ENCODE peak calls at places on chromosomes 16 and 17, in four cellular contexts. One of them, this sample, is unnamed.

GRCh38 chr17:14299261-14300093 is 1.4 kb upstream of the HS3ST3B1 start:
- DNase-seq in GM12891: no peak
- DNase-seq in GM12878: no peak
- DNase-seq in K562: peak
- DNase-seq in this sample: no peak

GRCh38 chr17:56595831-56596740 is 2.6 kb downstream of the NOG start:
- DNase-seq in GM12891: no peak
- DNase-seq in GM12878: no peak
- DNase-seq in K562: no peak
- DNase-seq in this sample: no peak

GRCh38 chr17:7382901-7383300 is 2.0 kb downstream of the TNK1 start:
- DNase-seq in GM12891: no peak
- DNase-seq in GM12878: no peak
- DNase-seq in K562: no peak
- DNase-seq in this sample: no peak

GRCh38 chr16:85286970-85287814 is 174.9 kb upstream of the CIBAR2 start:
- DNase-seq in GM12891: no peak
- DNase-seq in GM12878: no peak
- DNase-seq in K562: peak
- DNase-seq in this sample: no peak

GRCh38 chr17:4610162-4610561 is 25.8 kb downstream of the SMTNL2 start:
- DNase-seq in GM12891: no peak
- DNase-seq in GM12878: no peak
- DNase-seq in K562: no peak
- DNase-seq in this sample: no peak

GRCh38 chr16:81908466-81909230 is 102.6 kb downstream of the SDR42E1 start:
- DNase-seq in GM12891: no peak
- DNase-seq in GM12878: no peak
- DNase-seq in K562: no peak
- DNase-seq in this sample: no peak

GRCh38 chr17:6641374-6641818 is 536 bp downstream of the TXNDC17 start:
- DNase-seq in GM12891: no peak
- DNase-seq in GM12878: no peak
- DNase-seq in K562: no peak
- DNase-seq in this sample: no peak

GRCh38 chr17:7956208-7956965 is 24.4 kb downstream of the CNTROB start:
- DNase-seq in GM12891: no peak
- DNase-seq in GM12878: no peak
- DNase-seq in K562: no peak
- DNase-seq in this sample: no peak

GRCh38 chr17:6059406-6059805 is 10.8 kb upstream of the WSCD1 start:
- DNase-seq in GM12891: no peak
- DNase-seq in GM12878: no peak
- DNase-seq in K562: no peak
- DNase-seq in this sample: no peak

GRCh38 chr17:40793800-40794199 is 6.0 kb downstream of the KRT28 start:
- DNase-seq in GM12891: no peak
- DNase-seq in GM12878: no peak
- DNase-seq in K562: no peak
- DNase-seq in this sample: no peak

GRCh38 chr16:81335669-81336068 is 20.9 kb downstream of the GAN start:
- DNase-seq in GM12891: no peak
- DNase-seq in GM12878: no peak
- DNase-seq in K562: no peak
- DNase-seq in this sample: no peak

GRCh38 chr17:17561408-17562144 is 29.9 kb downstream of the PEMT start:
- DNase-seq in GM12891: no peak
- DNase-seq in GM12878: no peak
- DNase-seq in K562: no peak
- DNase-seq in this sample: no peak

GRCh38 chr16:79895917-79896203 is 295.3 kb upstream of the MAF start:
- DNase-seq in GM12891: no peak
- DNase-seq in GM12878: no peak
- DNase-seq in K562: no peak
- DNase-seq in this sample: no peak

GRCh38 chr17:46991618-46992017 is 12.6 kb upstream of the RPRML start:
- DNase-seq in GM12891: no peak
- DNase-seq in GM12878: no peak
- DNase-seq in K562: no peak
- DNase-seq in this sample: no peak

GRCh38 chr17:56826611-56827414 is 6.9 kb downstream of the C17orf67 start:
- DNase-seq in GM12891: no peak
- DNase-seq in GM12878: no peak
- DNase-seq in K562: no peak
- DNase-seq in this sample: no peak

GRCh38 chr16:8708546-8708945 is 34.1 kb downstream of the ABAT start:
- DNase-seq in GM12891: no peak
- DNase-seq in GM12878: no peak
- DNase-seq in K562: no peak
- DNase-seq in this sample: no peak

GRCh38 chr16:48232459-48233040 is 11.6 kb upstream of the LONP2 start:
- DNase-seq in GM12891: no peak
- DNase-seq in GM12878: no peak
- DNase-seq in K562: no peak
- DNase-seq in this sample: no peak

GRCh38 chr16:50037791-50038190 is 12.8 kb downstream of the CNEP1R1 start:
- DNase-seq in GM12891: no peak
- DNase-seq in GM12878: no peak
- DNase-seq in K562: no peak
- DNase-seq in this sample: no peak

GRCh38 chr17:1490643-1491405 is 1.7 kb downstream of the MYO1C start:
- DNase-seq in GM12891: peak
- DNase-seq in GM12878: no peak
- DNase-seq in K562: peak
- DNase-seq in this sample: peak

GRCh38 chr16:9268446-9268845 is 177.0 kb downstream of the HAPSTR1 start:
- DNase-seq in GM12891: no peak
- DNase-seq in GM12878: no peak
- DNase-seq in K562: no peak
- DNase-seq in this sample: no peak

GRCh38 chr16:53091508-53092211 is 36.9 kb downstream of the CHD9 start:
- DNase-seq in GM12891: no peak
- DNase-seq in GM12878: peak
- DNase-seq in K562: no peak
- DNase-seq in this sample: no peak

GRCh38 chr16:31052131-31052530 is 18.8 kb downstream of the STX4 start:
- DNase-seq in GM12891: no peak
- DNase-seq in GM12878: no peak
- DNase-seq in K562: peak
- DNase-seq in this sample: no peak

GRCh38 chr16:81095653-81095952 is 592 bp downstream of the GCSH start:
- DNase-seq in GM12891: no peak
- DNase-seq in GM12878: no peak
- DNase-seq in K562: no peak
- DNase-seq in this sample: no peak

GRCh38 chr17:62750502-62751349 is 57.4 kb downstream of the MARCHF10 start:
- DNase-seq in GM12891: no peak
- DNase-seq in GM12878: no peak
- DNase-seq in K562: no peak
- DNase-seq in this sample: no peak

GRCh38 chr16:57357330-57358151 is 1.0 kb upstream of the CCL22 start:
- DNase-seq in GM12891: no peak
- DNase-seq in GM12878: peak
- DNase-seq in K562: no peak
- DNase-seq in this sample: no peak

GRCh38 chr17:17553217-17554195 is 38.0 kb downstream of the PEMT start:
- DNase-seq in GM12891: no peak
- DNase-seq in GM12878: no peak
- DNase-seq in K562: no peak
- DNase-seq in this sample: no peak

GRCh38 chr17:50271173-50271750 is 3.0 kb upstream of the TMEM92 start:
- DNase-seq in GM12891: no peak
- DNase-seq in GM12878: no peak
- DNase-seq in K562: no peak
- DNase-seq in this sample: peak

GRCh38 chr16:9154576-9155410 is 63.3 kb downstream of the HAPSTR1 start:
- DNase-seq in GM12891: no peak
- DNase-seq in GM12878: no peak
- DNase-seq in K562: no peak
- DNase-seq in this sample: no peak

GRCh38 chr17:31541559-31541958 is 150.1 kb downstream of the RAB11FIP4 start:
- DNase-seq in GM12891: no peak
- DNase-seq in GM12878: no peak
- DNase-seq in K562: no peak
- DNase-seq in this sample: no peak

GRCh38 chr16:51538707-51539604 is 387.9 kb upstream of the SALL1 start:
- DNase-seq in GM12891: no peak
- DNase-seq in GM12878: no peak
- DNase-seq in K562: no peak
- DNase-seq in this sample: no peak

GRCh38 chr17:57925361-57925990 is 29.7 kb downstream of the CUEDC1 start:
- DNase-seq in GM12891: no peak
- DNase-seq in GM12878: no peak
- DNase-seq in K562: no peak
- DNase-seq in this sample: no peak

GRCh38 chr17:38703742-38704644 is 1.1 kb upstream of the MLLT6 start:
- DNase-seq in GM12891: peak
- DNase-seq in GM12878: no peak
- DNase-seq in K562: peak
- DNase-seq in this sample: peak
- TF ChIP-seq TAF1 in GM12891: peak
- TF ChIP-seq TAF1 in GM12878: peak
- TF ChIP-seq TAF1 in K562: peak
- TF ChIP-seq TAF1 in this sample: no peak

DNA sequence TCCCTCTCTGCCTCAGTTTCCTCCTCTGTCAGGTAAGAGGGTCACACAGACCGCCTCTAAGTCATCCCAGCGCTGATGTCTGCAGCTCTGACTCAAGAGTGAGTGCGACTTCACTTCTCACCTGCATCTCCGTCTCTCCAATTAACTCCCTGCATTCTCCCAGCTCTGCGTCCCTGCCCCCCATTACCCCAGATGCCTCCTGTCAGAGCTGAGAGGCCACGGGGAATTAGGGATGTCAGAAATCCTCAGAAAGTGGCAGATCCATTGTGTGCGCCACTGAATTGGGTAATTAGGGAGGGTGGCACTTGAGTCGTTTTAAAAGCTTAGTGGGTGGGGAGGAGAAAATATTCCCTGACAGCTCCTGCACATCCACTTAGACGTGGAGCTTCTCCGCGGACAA is 885.4 kb upstream of the EEF2KMT start:
- DNase-seq in GM12891: no peak
- DNase-seq in GM12878: no peak
- DNase-seq in K562: no peak
- DNase-seq in this sample: no peak
- TF ChIP-seq POLR2AphosphoS5 in GM12891: no peak
- TF ChIP-seq POLR2AphosphoS5 in GM12878: no peak
- TF ChIP-seq POLR2AphosphoS5 in K562: no peak
- TF ChIP-seq POLR2AphosphoS5 in this sample: no peak

GRCh38 chr16:88810868-88811599 is 694 bp downstream of the APRT start:
- DNase-seq in GM12891: peak
- DNase-seq in GM12878: no peak
- DNase-seq in K562: no peak
- DNase-seq in this sample: peak

GRCh38 chr16:88810166-88810867 is 1.4 kb downstream of the APRT start:
- DNase-seq in GM12891: no peak
- DNase-seq in GM12878: no peak
- DNase-seq in K562: no peak
- DNase-seq in this sample: no peak

GRCh38 chr16:88813396-88814143 is 1.8 kb upstream of the APRT start:
- DNase-seq in GM12891: no peak
- DNase-seq in GM12878: no peak
- DNase-seq in K562: no peak
- DNase-seq in this sample: no peak

GRCh38 chr16:88811600-88811849 is 203 bp downstream of the APRT start:
- DNase-seq in GM12891: no peak
- DNase-seq in GM12878: no peak
- DNase-seq in K562: peak
- DNase-seq in this sample: no peak

GRCh38 chr16:88811850-88812736 is at the start of gene APRT:
- DNase-seq in GM12891: peak
- DNase-seq in GM12878: peak
- DNase-seq in K562: peak
- DNase-seq in this sample: peak
- TF ChIP-seq POLR2A in GM12891: peak
- TF ChIP-seq POLR2A in GM12878: peak
- TF ChIP-seq POLR2A in K562: peak
- TF ChIP-seq POLR2A in this sample: peak

DNA sequence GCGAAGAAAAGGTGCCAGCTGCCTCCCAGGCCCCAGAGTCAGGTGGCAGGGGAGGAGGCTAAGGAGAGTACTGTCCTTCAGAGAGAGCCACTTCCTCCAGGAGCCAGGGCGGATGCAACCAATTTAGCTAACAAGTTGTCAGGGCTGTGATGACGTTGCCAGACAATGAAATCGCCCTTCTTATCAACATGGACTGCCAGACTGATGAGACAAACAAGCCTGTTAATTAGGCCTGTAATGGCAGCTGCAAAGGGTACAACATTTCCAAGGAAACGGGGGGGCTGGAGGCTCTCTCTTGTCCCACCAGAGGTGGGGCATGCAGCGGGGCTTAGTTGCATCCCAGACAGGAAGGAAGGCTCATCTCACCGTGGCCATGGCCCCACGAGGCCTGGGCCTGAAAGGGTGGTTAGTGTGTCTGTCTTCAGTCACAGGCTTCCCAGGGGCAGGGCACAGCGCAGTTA is 111.8 kb downstream of the SDK2 start:
- DNase-seq in GM12891: no peak
- DNase-seq in GM12878: no peak
- DNase-seq in K562: no peak
- DNase-seq in this sample: no peak
- TF ChIP-seq TAF1 in GM12891: no peak
- TF ChIP-seq TAF1 in GM12878: no peak
- TF ChIP-seq TAF1 in K562: no peak
- TF ChIP-seq TAF1 in this sample: no peak

DNA sequence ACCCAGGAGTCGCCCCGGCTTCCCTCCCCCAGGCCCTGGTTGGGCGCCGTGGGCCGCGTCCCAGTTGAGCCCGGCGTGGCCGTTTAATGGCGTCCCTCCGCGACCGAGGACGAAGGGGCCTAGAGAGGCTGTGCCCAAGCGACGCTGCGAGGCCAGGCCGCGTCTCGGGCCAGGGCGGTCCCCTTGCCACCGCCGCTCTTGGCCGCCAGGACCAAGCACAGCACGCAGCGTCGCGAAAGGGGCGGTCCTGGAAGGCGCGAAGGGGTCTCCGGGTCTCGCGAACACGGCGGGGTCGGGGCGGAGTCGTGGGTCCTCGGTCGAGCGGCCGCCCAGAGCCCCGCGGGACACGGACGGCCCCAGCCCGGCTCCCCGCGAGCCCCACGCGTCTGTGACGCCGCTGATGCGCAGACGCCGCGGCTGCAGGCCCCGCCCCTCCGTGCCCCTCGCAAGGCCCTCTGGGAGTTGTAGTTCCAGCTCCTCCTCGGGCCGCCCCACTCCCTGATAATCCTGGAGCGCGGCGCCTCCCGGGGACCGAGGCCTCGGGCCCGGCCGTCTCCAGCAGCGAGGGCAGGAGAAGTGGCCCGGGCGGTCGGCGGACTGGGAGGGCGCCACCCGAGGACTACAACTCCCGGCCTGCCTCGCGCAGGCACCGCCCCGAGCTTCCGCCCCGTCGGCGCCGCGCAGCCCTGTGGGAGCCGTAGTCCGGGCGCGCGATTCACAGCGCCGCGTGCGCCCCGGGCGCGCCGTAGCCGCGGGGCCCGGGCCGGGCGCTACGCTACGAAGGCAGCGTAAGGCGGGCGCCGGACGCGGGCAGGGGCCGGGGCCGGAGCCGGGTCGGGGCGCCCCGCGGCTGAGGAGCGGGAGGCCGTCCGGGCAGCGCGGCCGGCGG is at the start of gene CAPN15:
- DNase-seq in GM12891: peak
- DNase-seq in GM12878: peak
- DNase-seq in K562: peak
- DNase-seq in this sample: peak
- TF ChIP-seq POLR2AphosphoS5 in GM12891: peak
- TF ChIP-seq POLR2AphosphoS5 in GM12878: peak
- TF ChIP-seq POLR2AphosphoS5 in K562: no peak
- TF ChIP-seq POLR2AphosphoS5 in this sample: peak